ENCODE peak calls at places on chromosomes 4 and X, in ten cellular contexts. Z is A549; S is H9; O is activated T-cell treated with anti-CD3 and anti-CD28 coated beads, Interleukin-2, amount 50 U/mL, for 1 hour; B is HAP-1; P is NCI-H2029; I is uterus; X is upper lobe of right lung; K is cerebellum; A is AG10803. W is an unnamed sample.

GRCh38 chrX:139739138-139739537 is 31.2 kb upstream of the MCF2 start:
- DNase-seq in Z (no peak), S (no peak), O (no peak), B (no peak), P (no peak), I (no peak), X (no peak), K (no peak), A (peak; percentile 67), W (no peak)

GRCh38 chr4:127776620-127777019 is 5.5 kb upstream of the HSPA4L start:
- DNase-seq in Z (no peak), S (no peak), O (no peak), B (peak; percentile 40), P (no peak), I (no peak), X (no peak), K (no peak), A (no peak), W (no peak)

GRCh38 chr4:38119663-38120374 is 159.6 kb downstream of the PTTG2 start:
- DNase-seq in Z (peak; percentile 5), S (no peak), O (no peak), B (no peak), P (no peak), I (no peak), X (no peak), K (no peak), A (peak; percentile 64), W (no peak)

GRCh38 chr4:83644677-83645639 is 109.0 kb downstream of the GPAT3 start:
- DNase-seq in Z (peak; percentile 68), S (no peak), O (no peak), B (peak; percentile 52), P (peak; percentile 28), I (no peak), X (no peak), K (peak; percentile 46), A (peak; percentile 61), W (peak; percentile 43)

GRCh38 chr4:76984788-76985211 is 35.2 kb downstream of the SEPTIN11 start:
- DNase-seq in Z (no peak), S (no peak), O (no peak), B (no peak), P (no peak), I (peak; percentile 72), X (no peak), K (no peak), A (peak; percentile 100), W (no peak)

GRCh38 chr4:169410839-169411770 is 140.3 kb upstream of the SH3RF1 start:
- DNase-seq in Z (peak; percentile 1), S (peak; percentile 47), O (peak; percentile 22), B (no peak), P (no peak), I (no peak), X (no peak), K (no peak), A (peak; percentile 82), W (no peak)

GRCh38 chrX:137483554-137483953 is 82.4 kb upstream of the ZIC3 start:
- DNase-seq in Z (no peak), S (no peak), O (no peak), B (no peak), P (no peak), I (no peak), X (no peak), K (no peak), A (no peak), W (no peak)

GRCh38 chrX:111375747-111376146 is 36.2 kb downstream of the DCX start:
- DNase-seq in Z (no peak), S (no peak), O (no peak), B (no peak), P (no peak), I (no peak), X (no peak), K (no peak), A (no peak), W (no peak)

GRCh38 chrX:7262551-7262950 is 114.6 kb upstream of the PUDP start:
- DNase-seq in Z (no peak), S (no peak), O (no peak), B (no peak), P (no peak), I (no peak), X (no peak), K (no peak), A (no peak), W (no peak)

GRCh38 chr4:22850055-22850454 is 157.3 kb downstream of the GBA3 start:
- DNase-seq in Z (no peak), S (no peak), O (no peak), B (no peak), P (no peak), I (no peak), X (no peak), K (no peak), A (no peak), W (no peak)

GRCh38 chrX:50211510-50211909 is 6.9 kb downstream of the CCNB3 start:
- DNase-seq in Z (peak; percentile 57), S (peak; percentile 47), O (no peak), B (peak; percentile 48), P (no peak), I (no peak), X (no peak), K (no peak), A (peak; percentile 5), W (no peak)

GRCh38 chr4:168634276-168634802 is 137.5 kb downstream of the PALLD start:
- DNase-seq in Z (no peak), S (no peak), O (no peak), B (peak; percentile 25), P (no peak), I (peak; percentile 39), X (no peak), K (no peak), A (peak; percentile 98), W (no peak)

GRCh38 chrX:136542281-136542680 is 10.3 kb downstream of the VGLL1 start:
- DNase-seq in Z (no peak), S (no peak), O (no peak), B (no peak), P (no peak), I (no peak), X (no peak), K (no peak), A (no peak), W (no peak)

GRCh38 chr4:158667651-158668198 is 4.0 kb downstream of the C4orf46 start:
- DNase-seq in Z (peak; percentile 53), S (no peak), O (no peak), B (peak; percentile 53), P (no peak), I (no peak), X (no peak), K (no peak), A (peak; percentile 45), W (no peak)

GRCh38 chr4:126061655-126062054 is 746.9 kb downstream of the FAT4 start:
- DNase-seq in Z (no peak), S (no peak), O (no peak), B (no peak), P (no peak), I (no peak), X (no peak), K (no peak), A (no peak), W (no peak)

GRCh38 chr4:7061815-7062214 is 6.0 kb downstream of the GRPEL1 start:
- DNase-seq in Z (no peak), S (no peak), O (no peak), B (no peak), P (no peak), I (no peak), X (no peak), K (no peak), A (no peak), W (no peak)

GRCh38 chr4:132276185-132276584 is 872.9 kb upstream of the PCDH10 start:
- DNase-seq in Z (no peak), S (no peak), O (no peak), B (no peak), P (no peak), I (no peak), X (peak; percentile 27), K (no peak), A (no peak), W (no peak)

GRCh38 chr4:125303058-125303457 is 11.7 kb upstream of the FAT4 start:
- DNase-seq in Z (no peak), S (no peak), O (no peak), B (no peak), P (no peak), I (no peak), X (no peak), K (no peak), A (peak; percentile 18), W (no peak)

GRCh38 chrX:151151668-151152267 is 24.6 kb upstream of the GPR50 start:
- DNase-seq in Z (peak; percentile 57), S (peak; percentile 35), O (peak; percentile 26), B (peak; percentile 45), P (peak; percentile 25), I (no peak), X (no peak), K (peak; percentile 18), A (peak; percentile 50), W (peak; percentile 15)

GRCh38 chr4:40629401-40630334 is at the start of gene RBM47:
- DNase-seq in Z (peak; percentile 76), S (peak; percentile 84), O (peak; percentile 36), B (peak; percentile 74), P (peak; percentile 51), I (peak; percentile 16), X (peak; percentile 94), K (peak; percentile 2), A (peak; percentile 59), W (peak; percentile 91)

GRCh38 chrX:153876112-153876491 is 9.9 kb downstream of the L1CAM start:
- DNase-seq in Z (no peak), S (no peak), O (no peak), B (no peak), P (no peak), I (no peak), X (no peak), K (no peak), A (no peak), W (no peak)

GRCh38 chr4:15024386-15024785 is 22.1 kb downstream of the CPEB2 start:
- DNase-seq in Z (no peak), S (no peak), O (no peak), B (no peak), P (no peak), I (no peak), X (no peak), K (no peak), A (peak; percentile 61), W (no peak)

GRCh38 chr4:88138561-88138960 is 19.9 kb downstream of the ABCG2 start:
- DNase-seq in Z (peak; percentile 21), S (no peak), O (no peak), B (no peak), P (no peak), I (no peak), X (no peak), K (no peak), A (peak; percentile 89), W (no peak)

GRCh38 chrX:42399632-42400024 is 378.3 kb downstream of the PPP1R2C start:
- DNase-seq in Z (no peak), S (no peak), O (no peak), B (no peak), P (no peak), I (no peak), X (no peak), K (no peak), A (no peak), W (no peak)

GRCh38 chr4:178553201-178553600 is 1111.0 kb upstream of the AGA start:
- DNase-seq in Z (no peak), S (no peak), O (no peak), B (no peak), P (no peak), I (no peak), X (no peak), K (no peak), A (no peak), W (no peak)

GRCh38 chr4:5863461-5864113 is 29.3 kb downstream of the CRMP1 start:
- DNase-seq in Z (peak; percentile 62), S (no peak), O (no peak), B (no peak), P (no peak), I (no peak), X (no peak), K (no peak), A (peak; percentile 71), W (no peak)

GRCh38 chr4:183355405-183355804 is 33.2 kb upstream of the CLDN24 start:
- DNase-seq in Z (no peak), S (no peak), O (no peak), B (no peak), P (no peak), I (no peak), X (no peak), K (no peak), A (peak; percentile 61), W (no peak)

GRCh38 chr4:149347139-149347538 is 468.5 kb downstream of the IQCM start:
- DNase-seq in Z (no peak), S (no peak), O (no peak), B (no peak), P (no peak), I (no peak), X (no peak), K (no peak), A (peak; percentile 25), W (no peak)